ENCODE peak calls at places on chromosomes 3 and 15, in five cellular contexts. One of them, this sample, is unnamed. For H3K4me1, the result is how much of the 10 kb centered on the place peaks cover.

GRCh38 chr15:68792901-68793766 is 27.6 kb downstream of the ANP32A start:
- DNase-seq in adipocyte: no peak
- DNase-seq in uterus: no peak
- DNase-seq in lung: peak
- DNase-seq in mesenchymal stem cell: no peak
- DNase-seq in this sample: no peak

GRCh38 chr3:177665122-177665808 is 468.0 kb upstream of the TBL1XR1 start:
- DNase-seq in mesenchymal stem cell: peak
- DNase-seq in uterus: no peak
- DNase-seq in lung: no peak
- DNase-seq in adipocyte: peak
- DNase-seq in this sample: no peak

GRCh38 chr3:96803860-96804259 is 10.5 kb upstream of the EPHA6 start:
- DNase-seq in uterus: no peak
- DNase-seq in lung: no peak
- DNase-seq in mesenchymal stem cell: no peak
- DNase-seq in adipocyte: peak
- DNase-seq in this sample: no peak

GRCh38 chr3:177402533-177402932 is 205.3 kb upstream of the TBL1XR1 start:
- DNase-seq in lung: no peak
- DNase-seq in uterus: no peak
- DNase-seq in mesenchymal stem cell: no peak
- DNase-seq in adipocyte: no peak
- DNase-seq in this sample: no peak

GRCh38 chr3:58237940-58238681 is 519 bp downstream of the ABHD6 start:
- DNase-seq in adipocyte: peak
- DNase-seq in lung: peak
- DNase-seq in mesenchymal stem cell: peak
- DNase-seq in uterus: peak
- DNase-seq in this sample: no peak

GRCh38 chr3:195036203-195037016 is 234.5 kb downstream of the XXYLT1 start:
- DNase-seq in adipocyte: no peak
- DNase-seq in mesenchymal stem cell: no peak
- DNase-seq in uterus: no peak
- DNase-seq in lung: no peak
- DNase-seq in this sample: no peak

GRCh38 chr3:39122811-39123210 is 15.3 kb downstream of the TTC21A start:
- DNase-seq in lung: no peak
- DNase-seq in mesenchymal stem cell: no peak
- DNase-seq in uterus: no peak
- DNase-seq in adipocyte: no peak
- DNase-seq in this sample: no peak

GRCh38 chr15:69161878-69162213 is 1.4 kb downstream of the GLCE start:
- DNase-seq in uterus: no peak
- DNase-seq in mesenchymal stem cell: no peak
- DNase-seq in lung: no peak
- DNase-seq in adipocyte: no peak
- DNase-seq in this sample: no peak

GRCh38 chr3:112676659-112677234 is 35.8 kb upstream of the CCDC80 start:
- DNase-seq in uterus: peak
- DNase-seq in mesenchymal stem cell: peak
- DNase-seq in lung: peak
- DNase-seq in adipocyte: peak
- DNase-seq in this sample: peak

GRCh38 chr15:39079296-39079834 is 501.5 kb upstream of the THBS1 start:
- DNase-seq in adipocyte: no peak
- DNase-seq in mesenchymal stem cell: peak
- DNase-seq in uterus: no peak
- DNase-seq in lung: no peak
- DNase-seq in this sample: no peak

GRCh38 chr3:46899151-46900006 is 21.9 kb downstream of the PTH1R start:
- DNase-seq in lung: no peak
- DNase-seq in mesenchymal stem cell: no peak
- DNase-seq in adipocyte: no peak
- DNase-seq in uterus: no peak
- DNase-seq in this sample: no peak

GRCh38 chr3:82671466-82671865 is 910.0 kb upstream of the GBE1 start:
- DNase-seq in adipocyte: no peak
- DNase-seq in uterus: no peak
- DNase-seq in lung: no peak
- DNase-seq in mesenchymal stem cell: no peak
- DNase-seq in this sample: no peak

GRCh38 chr3:11774296-11774877 is 72.3 kb downstream of the TAMM41 start:
- DNase-seq in adipocyte: peak
- DNase-seq in lung: peak
- DNase-seq in uterus: no peak
- DNase-seq in mesenchymal stem cell: peak
- DNase-seq in this sample: peak

GRCh38 chr3:150062492-150062891 is 91.8 kb upstream of the PFN2 start:
- DNase-seq in mesenchymal stem cell: peak
- DNase-seq in uterus: no peak
- DNase-seq in lung: no peak
- DNase-seq in adipocyte: peak
- DNase-seq in this sample: no peak

GRCh38 chr15:25469377-25469776 is 30.6 kb upstream of the UBE3A start:
- DNase-seq in adipocyte: peak
- DNase-seq in lung: no peak
- DNase-seq in mesenchymal stem cell: no peak
- DNase-seq in uterus: no peak
- DNase-seq in this sample: peak

GRCh38 chr3:57757642-57758297 is 1.7 kb downstream of the SLMAP start:
- DNase-seq in lung: no peak
- DNase-seq in adipocyte: peak
- DNase-seq in mesenchymal stem cell: peak
- DNase-seq in uterus: no peak
- DNase-seq in this sample: peak

GRCh38 chr3:73073091-73073707 is 11.7 kb downstream of the EBLN2 start:
- DNase-seq in lung: no peak
- DNase-seq in mesenchymal stem cell: no peak
- DNase-seq in uterus: no peak
- DNase-seq in adipocyte: no peak
- DNase-seq in this sample: no peak

GRCh38 chr15:40918146-40918798 is 10.9 kb upstream of the DLL4 start:
- DNase-seq in mesenchymal stem cell: no peak
- DNase-seq in adipocyte: no peak
- DNase-seq in lung: no peak
- DNase-seq in uterus: no peak
- DNase-seq in this sample: no peak

GRCh38 chr15:91890614-91891013 is 37.1 kb downstream of the SLCO3A1 start:
- DNase-seq in adipocyte: no peak
- DNase-seq in mesenchymal stem cell: no peak
- DNase-seq in uterus: no peak
- DNase-seq in lung: no peak
- DNase-seq in this sample: no peak

GRCh38 chr3:161371441-161372320 is at the start of gene SPTSSB:
- DNase-seq in adipocyte: peak
- DNase-seq in uterus: no peak
- DNase-seq in lung: peak
- DNase-seq in mesenchymal stem cell: peak
- DNase-seq in this sample: peak

GRCh38 chr3:73661262-73661661 is 36.5 kb upstream of the PDZRN3 start:
- DNase-seq in mesenchymal stem cell: peak
- DNase-seq in uterus: no peak
- DNase-seq in lung: no peak
- DNase-seq in adipocyte: peak
- DNase-seq in this sample: no peak

GRCh38 chr3:183349421-183350157 is 78.8 kb downstream of the MCF2L2 start:
- DNase-seq in mesenchymal stem cell: no peak
- DNase-seq in uterus: no peak
- DNase-seq in adipocyte: no peak
- DNase-seq in lung: no peak
- DNase-seq in this sample: no peak

GRCh38 chr15:31335991-31336942 is 9.6 kb downstream of the KLF13 start:
- DNase-seq in adipocyte: no peak
- DNase-seq in mesenchymal stem cell: no peak
- DNase-seq in uterus: no peak
- DNase-seq in lung: no peak
- DNase-seq in this sample: no peak

GRCh38 chr15:31338879-31339557 is 12.4 kb downstream of the KLF13 start:
- DNase-seq in uterus: peak
- DNase-seq in lung: peak
- DNase-seq in mesenchymal stem cell: peak
- DNase-seq in adipocyte: peak
- DNase-seq in this sample: peak

GRCh38 chr15:31338318-31338878 is 11.8 kb downstream of the KLF13 start:
- DNase-seq in mesenchymal stem cell: no peak
- DNase-seq in adipocyte: no peak
- DNase-seq in lung: no peak
- DNase-seq in uterus: peak
- DNase-seq in this sample: no peak

GRCh38 chr15:31336943-31337295 is 10.3 kb downstream of the KLF13 start:
- DNase-seq in uterus: no peak
- DNase-seq in mesenchymal stem cell: no peak
- DNase-seq in adipocyte: no peak
- DNase-seq in lung: no peak
- DNase-seq in this sample: no peak

GRCh38 chr15:31337352-31338031 is 10.9 kb downstream of the KLF13 start:
- DNase-seq in adipocyte: no peak
- DNase-seq in mesenchymal stem cell: no peak
- DNase-seq in lung: no peak
- DNase-seq in uterus: no peak
- DNase-seq in this sample: no peak
- H3K4me1 ChIP-seq in adipocyte: half or more
- H3K4me1 ChIP-seq in mesenchymal stem cell: under half
- H3K4me1 ChIP-seq in lung: half or more
- H3K4me1 ChIP-seq in uterus: under half
- H3K4me1 ChIP-seq in this sample: under half

GRCh38 chr3:188299713-188300112 is 145.8 kb downstream of the LPP start:
- DNase-seq in lung: no peak
- DNase-seq in adipocyte: no peak
- DNase-seq in uterus: no peak
- DNase-seq in mesenchymal stem cell: peak
- DNase-seq in this sample: no peak
- H3K4me1 ChIP-seq in lung: under half
- H3K4me1 ChIP-seq in adipocyte: half or more
- H3K4me1 ChIP-seq in uterus: under half
- H3K4me1 ChIP-seq in mesenchymal stem cell: under half
- H3K4me1 ChIP-seq in this sample: under half

GRCh38 chr15:56968256-56968655 is 49.8 kb downstream of the TCF12 start:
- DNase-seq in mesenchymal stem cell: no peak
- DNase-seq in adipocyte: no peak
- DNase-seq in lung: no peak
- DNase-seq in uterus: no peak
- DNase-seq in this sample: no peak
- H3K4me1 ChIP-seq in mesenchymal stem cell: under half
- H3K4me1 ChIP-seq in adipocyte: under half
- H3K4me1 ChIP-seq in lung: under half
- H3K4me1 ChIP-seq in uterus: under half
- H3K4me1 ChIP-seq in this sample: under half

DNA sequence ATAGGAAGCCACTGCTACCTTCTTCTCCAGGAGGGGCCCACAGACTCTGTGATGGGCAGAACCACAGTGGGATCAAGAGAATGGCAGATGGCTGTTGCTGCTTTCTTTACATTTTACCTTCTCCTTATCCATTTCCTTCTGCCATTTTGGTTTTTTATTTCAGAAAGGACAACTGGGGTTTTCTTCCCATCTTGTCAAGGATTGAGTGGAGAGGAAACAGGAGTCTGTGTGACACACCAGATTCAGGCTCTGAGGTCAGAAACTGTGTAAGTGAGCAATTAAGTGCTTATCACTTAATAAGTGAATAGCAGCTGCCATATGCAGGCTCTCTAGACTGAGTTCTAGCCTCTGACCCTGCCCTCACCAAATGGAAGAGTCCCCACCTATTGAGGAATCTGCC is 47.3 kb downstream of the ITGB5 start:
- DNase-seq in lung: no peak
- DNase-seq in mesenchymal stem cell: peak
- DNase-seq in uterus: no peak
- DNase-seq in adipocyte: no peak
- DNase-seq in this sample: no peak
- H3K4me1 ChIP-seq in lung: under half
- H3K4me1 ChIP-seq in mesenchymal stem cell: under half
- H3K4me1 ChIP-seq in uterus: under half
- H3K4me1 ChIP-seq in adipocyte: half or more
- H3K4me1 ChIP-seq in this sample: under half

DNA sequence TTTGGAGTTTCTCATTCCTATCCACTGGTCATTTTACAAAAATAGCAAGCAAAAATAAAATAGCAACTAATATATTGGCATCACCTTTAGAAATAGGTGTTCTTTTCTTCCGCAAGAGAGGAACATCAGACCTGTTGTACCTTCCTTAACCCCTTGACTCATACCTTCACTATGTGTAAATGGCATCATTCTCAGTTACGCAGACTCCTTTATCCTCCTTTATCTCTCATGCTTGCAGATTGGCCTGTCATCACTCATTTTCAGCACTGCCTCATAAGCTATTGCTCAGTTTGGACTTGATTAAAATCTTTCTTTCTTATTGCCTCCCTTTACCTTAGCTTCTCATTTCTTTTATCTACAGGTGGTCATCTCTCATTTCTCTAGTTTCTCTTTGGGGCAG is 21.4 kb downstream of the ARHGEF26 start:
- DNase-seq in mesenchymal stem cell: no peak
- DNase-seq in uterus: no peak
- DNase-seq in adipocyte: no peak
- DNase-seq in lung: no peak
- DNase-seq in this sample: no peak
- H3K4me1 ChIP-seq in mesenchymal stem cell: under half
- H3K4me1 ChIP-seq in uterus: under half
- H3K4me1 ChIP-seq in adipocyte: under half
- H3K4me1 ChIP-seq in lung: under half
- H3K4me1 ChIP-seq in this sample: under half

GRCh38 chr3:50695031-50695430 is 20.3 kb downstream of the DOCK3 start:
- DNase-seq in adipocyte: no peak
- DNase-seq in lung: no peak
- DNase-seq in uterus: no peak
- DNase-seq in mesenchymal stem cell: no peak
- DNase-seq in this sample: no peak

GRCh38 chr3:50698269-50698668 is 23.5 kb downstream of the DOCK3 start:
- DNase-seq in mesenchymal stem cell: no peak
- DNase-seq in adipocyte: no peak
- DNase-seq in lung: no peak
- DNase-seq in uterus: no peak
- DNase-seq in this sample: no peak

DNA sequence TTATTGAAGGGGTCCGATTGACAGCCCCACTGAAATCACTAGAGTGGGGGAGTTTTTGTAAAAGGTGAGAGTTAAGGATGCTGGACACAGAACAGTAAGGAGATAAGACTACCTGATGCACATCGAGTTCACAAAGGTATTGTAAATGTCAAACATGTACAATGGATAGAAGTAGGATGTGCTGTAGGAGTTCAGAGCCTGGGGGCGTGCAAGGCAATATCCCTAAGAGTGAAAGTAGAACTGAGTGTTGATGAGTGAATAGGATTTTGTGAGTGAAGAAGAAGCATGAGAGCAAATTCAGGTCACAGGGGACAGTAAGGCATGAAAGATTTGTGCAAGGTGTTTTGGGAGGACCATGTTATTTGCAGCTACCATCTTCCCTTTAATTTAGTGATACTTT is 21.5 kb downstream of the DOCK3 start:
- DNase-seq in lung: no peak
- DNase-seq in mesenchymal stem cell: no peak
- DNase-seq in uterus: no peak
- DNase-seq in adipocyte: no peak
- DNase-seq in this sample: no peak
- H3K4me1 ChIP-seq in lung: under half
- H3K4me1 ChIP-seq in mesenchymal stem cell: under half
- H3K4me1 ChIP-seq in uterus: under half
- H3K4me1 ChIP-seq in adipocyte: under half
- H3K4me1 ChIP-seq in this sample: under half

GRCh38 chr3:21738935-21739334 is 12.1 kb downstream of the ZNF385D start:
- DNase-seq in adipocyte: no peak
- DNase-seq in mesenchymal stem cell: no peak
- DNase-seq in lung: no peak
- DNase-seq in uterus: no peak
- DNase-seq in this sample: no peak
- H3K4me1 ChIP-seq in adipocyte: under half
- H3K4me1 ChIP-seq in mesenchymal stem cell: under half
- H3K4me1 ChIP-seq in lung: under half
- H3K4me1 ChIP-seq in uterus: under half
- H3K4me1 ChIP-seq in this sample: under half

This sample was measured in A673.